ENCODE peak calls at places on chromosome 20, in seven cellular contexts. M is hepatocyte, I is nephron progenitor cell, T is neural crest cell, B is OCI-LY7, X is adrenal gland, J is GM12864. H is an unnamed sample.

GRCh38 chr20:16111132-16111852 is 462.0 kb downstream of the KIF16B start:
- DNase-seq in M (no peak), I (no peak), T (no peak), B (no peak), X (no peak), J (no peak), H (no peak)

GRCh38 chr20:21529863-21530262 is 16.0 kb upstream of the NKX2-2 start:
- DNase-seq in M (no peak), I (no peak), T (no peak), B (peak; percentile 48), X (no peak), J (no peak), H (peak; percentile 56)

GRCh38 chr20:19371112-19371511 is 158.7 kb downstream of the SLC24A3 start:
- DNase-seq in M (no peak), I (no peak), T (no peak), B (no peak), X (no peak), J (no peak), H (no peak)

GRCh38 chr20:48102821-48103635 is 317.7 kb upstream of the SULF2 start:
- DNase-seq in M (no peak), I (no peak), T (no peak), B (no peak), X (no peak), J (no peak), H (no peak)

GRCh38 chr20:19976595-19977372 is 40.4 kb upstream of the NAA20 start:
- DNase-seq in M (peak; percentile 62), I (peak; percentile 33), T (peak; percentile 25), B (no peak), X (peak; percentile 32), J (no peak), H (no peak)

GRCh38 chr20:41734506-41734945 is 116.3 kb upstream of the CHD6 start:
- DNase-seq in M (peak; percentile 69), I (peak; percentile 62), T (peak; percentile 52), B (peak; percentile 51), X (peak; percentile 47), J (no peak), H (peak; percentile 56)

GRCh38 chr20:2301164-2301622 is 5.4 kb downstream of the TGM3 start:
- DNase-seq in M (peak; percentile 55), I (no peak), T (no peak), B (peak; percentile 79), X (peak; percentile 68), J (peak; percentile 61), H (peak; percentile 65)

GRCh38 chr20:64101731-64102621 is 5.4 kb downstream of the NPBWR2 start:
- DNase-seq in M (peak; percentile 74), I (peak; percentile 85), T (peak; percentile 61), B (peak; percentile 73), X (no peak), J (no peak), H (peak; percentile 86)

GRCh38 chr20:31760457-31761240 is 21.6 kb downstream of the TPX2 start:
- DNase-seq in M (no peak), I (no peak), T (no peak), B (no peak), X (no peak), J (no peak), H (no peak)

GRCh38 chr20:23139524-23139923 is 53.4 kb upstream of the CD93 start:
- DNase-seq in M (no peak), I (no peak), T (no peak), B (no peak), X (no peak), J (no peak), H (no peak)

GRCh38 chr20:35395728-35396127 is 16.0 kb downstream of the UQCC1 start:
- DNase-seq in M (no peak), I (no peak), T (no peak), B (no peak), X (peak; percentile 66), J (no peak), H (no peak)

GRCh38 chr20:17749628-17749978 is 49.8 kb downstream of the BANF2 start:
- DNase-seq in M (no peak), I (no peak), T (no peak), B (no peak), X (no peak), J (no peak), H (no peak)

GRCh38 chr20:63469713-63470101 is 2.7 kb downstream of the KCNQ2 start:
- DNase-seq in M (no peak), I (no peak), T (no peak), B (no peak), X (no peak), J (no peak), H (no peak)

GRCh38 chr20:35551485-35551884 is 9.6 kb downstream of the ERGIC3 start:
- DNase-seq in M (no peak), I (no peak), T (no peak), B (no peak), X (no peak), J (no peak), H (no peak)

GRCh38 chr20:39960522-39961420 is 728.3 kb downstream of the MAFB start:
- DNase-seq in M (no peak), I (no peak), T (no peak), B (no peak), X (no peak), J (no peak), H (no peak)

GRCh38 chr20:9099372-9099771 is 30.5 kb downstream of the PLCB4 start:
- DNase-seq in M (no peak), I (no peak), T (no peak), B (no peak), X (no peak), J (no peak), H (no peak)
- TF ChIP-seq CTCF in M (no peak), I (no peak), T (no peak), B (peak; percentile 27), X (no peak), J (no peak), H (no peak)

GRCh38 chr20:62063601-62063980 is 2.1 kb downstream of the TAF4 start:
- DNase-seq in M (peak; percentile 59), I (peak; percentile 65), T (peak; percentile 14), B (no peak), X (no peak), J (no peak), H (no peak)

GRCh38 chr20:62065669-62066338 is at the start of gene TAF4:
- DNase-seq in M (peak; percentile 94), I (peak; percentile 85), T (peak; percentile 72), B (peak; percentile 88), X (peak; percentile 75), J (no peak), H (peak; percentile 100)

GRCh38 chr20:62064788-62065668 is 653 bp downstream of the TAF4 start:
- DNase-seq in M (peak; percentile 68), I (peak; percentile 61), T (peak; percentile 34), B (peak; percentile 42), X (no peak), J (no peak), H (peak; percentile 74)

GRCh38 chr20:62062661-62063600 is 2.8 kb downstream of the TAF4 start:
- DNase-seq in M (no peak), I (no peak), T (no peak), B (no peak), X (no peak), J (no peak), H (no peak)

DNA sequence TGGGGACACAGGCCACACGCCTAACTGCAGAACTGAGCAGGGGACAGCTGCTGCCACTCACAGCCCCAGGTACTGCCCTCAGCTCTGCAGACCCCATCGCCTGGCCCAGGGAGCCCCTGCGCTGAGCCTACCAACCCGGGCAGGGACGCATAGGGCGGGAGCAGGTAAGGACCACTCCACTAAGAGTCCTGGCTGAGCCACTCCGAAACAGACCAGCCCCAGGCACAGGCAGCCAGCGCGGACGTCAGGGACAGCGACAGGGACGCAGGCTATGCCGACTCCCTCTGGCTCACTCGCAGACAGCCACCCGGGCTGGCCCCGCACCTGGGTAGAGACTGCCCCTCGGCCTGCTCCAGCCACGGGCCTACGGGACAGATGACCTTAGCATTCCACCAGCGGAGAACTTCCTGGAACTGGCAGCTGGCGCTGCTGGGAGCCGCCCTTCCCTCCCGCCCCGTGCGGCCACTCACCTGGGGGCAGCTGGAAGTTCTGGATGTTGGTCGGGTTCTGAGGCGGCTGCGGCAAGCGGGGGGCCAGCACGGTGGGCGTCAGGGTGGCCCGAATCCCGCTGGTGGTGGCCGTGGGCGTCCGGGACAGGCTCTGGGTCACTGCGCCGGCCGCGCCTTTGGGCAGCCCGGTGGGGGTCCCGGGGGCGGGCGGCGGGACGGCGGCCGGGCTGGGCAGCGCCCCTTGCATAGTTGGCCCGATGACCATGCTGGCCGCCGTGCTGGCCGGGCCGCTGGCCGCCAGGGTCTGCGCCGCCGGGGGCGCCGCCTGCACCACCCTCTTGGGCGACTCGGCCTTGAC is 1.5 kb downstream of the TAF4 start:
- DNase-seq in M (peak; percentile 69), I (peak; percentile 40), T (peak; percentile 11), B (no peak), X (peak; percentile 67), J (no peak), H (no peak)
- TF ChIP-seq CTCF in M (no peak), I (no peak), T (no peak), B (no peak), X (no peak), J (no peak), H (no peak)

GRCh38 chr20:11979306-11980128 is 61.8 kb downstream of the BTBD3 start:
- DNase-seq in M (no peak), I (no peak), T (no peak), B (no peak), X (no peak), J (no peak), H (peak; percentile 23)

GRCh38 chr20:11978496-11978895 is 60.8 kb downstream of the BTBD3 start:
- DNase-seq in M (no peak), I (no peak), T (no peak), B (no peak), X (no peak), J (no peak), H (no peak)

GRCh38 chr20:11981366-11981947 is 63.8 kb downstream of the BTBD3 start:
- DNase-seq in M (no peak), I (no peak), T (no peak), B (no peak), X (no peak), J (no peak), H (no peak)

GRCh38 chr20:11982289-11982957 is 64.7 kb downstream of the BTBD3 start:
- DNase-seq in M (peak; percentile 28), I (no peak), T (no peak), B (no peak), X (no peak), J (no peak), H (no peak)

DNA sequence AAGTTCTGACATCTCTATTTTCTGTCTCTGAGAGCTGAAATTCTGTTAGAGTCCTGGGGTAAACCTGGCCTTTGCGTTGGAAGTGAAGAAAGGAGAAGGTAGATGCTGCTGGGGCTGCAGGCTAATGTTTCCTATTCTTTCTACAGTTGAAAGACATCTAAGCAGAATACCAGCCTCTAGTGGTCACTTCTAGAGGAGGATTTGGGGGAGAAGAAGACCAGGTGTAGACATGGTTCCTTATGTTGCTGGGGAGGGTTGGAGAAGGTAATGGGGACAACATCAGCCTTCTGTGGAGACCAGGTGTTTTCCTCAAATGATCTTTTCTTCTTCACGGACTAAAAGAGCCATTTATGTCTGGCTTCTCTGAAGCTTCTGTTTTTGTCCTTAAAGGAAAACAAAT is 62.6 kb downstream of the BTBD3 start:
- DNase-seq in M (no peak), I (no peak), T (no peak), B (no peak), X (no peak), J (no peak), H (no peak)
- TF ChIP-seq CTCF in M (no peak), I (no peak), T (no peak), B (no peak), X (no peak), J (no peak), H (peak; percentile 8)

DNA sequence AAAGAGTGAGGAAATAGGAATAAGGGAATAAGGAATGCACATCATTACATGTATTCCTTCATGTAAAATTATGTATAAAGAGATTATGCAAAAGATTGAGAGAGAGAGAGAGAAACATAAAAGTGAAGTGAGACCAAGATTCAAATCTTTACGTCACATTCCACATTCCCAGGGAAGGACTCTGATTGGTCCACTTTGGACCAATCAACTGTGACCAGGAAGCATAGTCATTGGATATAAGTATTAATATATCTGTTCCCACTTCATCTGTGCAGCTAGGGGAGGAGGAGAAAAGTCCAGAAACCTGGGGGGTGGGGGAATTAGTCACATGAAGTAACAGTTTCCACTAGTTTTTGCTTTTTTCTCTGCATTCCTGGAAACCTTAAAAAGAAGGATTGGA is 66.4 kb downstream of the SLC2A10 start:
- DNase-seq in M (no peak), I (no peak), T (no peak), B (no peak), X (no peak), J (no peak), H (no peak)
- TF ChIP-seq CTCF in M (no peak), I (no peak), T (no peak), B (no peak), X (no peak), J (no peak), H (no peak)

H was measured in GM13977.